ENCODE peak calls at places on chromosome 17, in six cellular contexts. One of them, this sample, is unnamed.

GRCh38 chr17:70464995-70465394 is 295.7 kb downstream of the KCNJ2 start:
- DNase-seq in SJCRH30: no peak
- DNase-seq in fibroblast of pulmonary artery: no peak
- DNase-seq in skeletal muscle cell: no peak
- DNase-seq in NCI-H1694 treated with DMSO at 0.1 percent for 48 hours: no peak
- DNase-seq in fibroblast of the aortic adventitia: no peak
- DNase-seq in this sample: no peak

GRCh38 chr17:12302711-12303110 is 282.0 kb downstream of the MAP2K4 start:
- DNase-seq in skeletal muscle cell: no peak
- DNase-seq in fibroblast of the aortic adventitia: no peak
- DNase-seq in NCI-H1694 treated with DMSO at 0.1 percent for 48 hours: no peak
- DNase-seq in SJCRH30: no peak
- DNase-seq in fibroblast of pulmonary artery: no peak
- DNase-seq in this sample: no peak

GRCh38 chr17:17325228-17325627 is 22.1 kb downstream of the NT5M start:
- DNase-seq in SJCRH30: peak
- DNase-seq in NCI-H1694 treated with DMSO at 0.1 percent for 48 hours: no peak
- DNase-seq in skeletal muscle cell: no peak
- DNase-seq in fibroblast of pulmonary artery: no peak
- DNase-seq in fibroblast of the aortic adventitia: no peak
- DNase-seq in this sample: no peak

GRCh38 chr17:78241277-78242023 is 10.0 kb downstream of the TMEM235 start:
- DNase-seq in NCI-H1694 treated with DMSO at 0.1 percent for 48 hours: peak
- DNase-seq in skeletal muscle cell: no peak
- DNase-seq in fibroblast of the aortic adventitia: peak
- DNase-seq in SJCRH30: peak
- DNase-seq in fibroblast of pulmonary artery: peak
- DNase-seq in this sample: no peak

GRCh38 chr17:48107137-48108055 is at the start of gene SNX11:
- DNase-seq in fibroblast of the aortic adventitia: peak
- DNase-seq in skeletal muscle cell: peak
- DNase-seq in fibroblast of pulmonary artery: peak
- DNase-seq in SJCRH30: peak
- DNase-seq in NCI-H1694 treated with DMSO at 0.1 percent for 48 hours: peak
- DNase-seq in this sample: peak

GRCh38 chr17:72575542-72576233 is 454.9 kb downstream of the SOX9 start:
- DNase-seq in fibroblast of the aortic adventitia: no peak
- DNase-seq in SJCRH30: no peak
- DNase-seq in fibroblast of pulmonary artery: no peak
- DNase-seq in skeletal muscle cell: no peak
- DNase-seq in NCI-H1694 treated with DMSO at 0.1 percent for 48 hours: no peak
- DNase-seq in this sample: no peak

GRCh38 chr17:12046786-12047185 is 26.1 kb downstream of the MAP2K4 start:
- DNase-seq in SJCRH30: no peak
- DNase-seq in skeletal muscle cell: no peak
- DNase-seq in NCI-H1694 treated with DMSO at 0.1 percent for 48 hours: no peak
- DNase-seq in fibroblast of pulmonary artery: no peak
- DNase-seq in fibroblast of the aortic adventitia: no peak
- DNase-seq in this sample: no peak

GRCh38 chr17:6162216-6162615 is 92.0 kb downstream of the WSCD1 start:
- DNase-seq in fibroblast of pulmonary artery: no peak
- DNase-seq in skeletal muscle cell: no peak
- DNase-seq in NCI-H1694 treated with DMSO at 0.1 percent for 48 hours: no peak
- DNase-seq in fibroblast of the aortic adventitia: no peak
- DNase-seq in SJCRH30: peak
- DNase-seq in this sample: no peak

GRCh38 chr17:7098802-7099459 is 15.7 kb downstream of the ASGR2 start:
- DNase-seq in fibroblast of pulmonary artery: no peak
- DNase-seq in SJCRH30: no peak
- DNase-seq in fibroblast of the aortic adventitia: no peak
- DNase-seq in skeletal muscle cell: no peak
- DNase-seq in NCI-H1694 treated with DMSO at 0.1 percent for 48 hours: no peak
- DNase-seq in this sample: no peak

GRCh38 chr17:44354582-44355309 is 8.9 kb downstream of the FAM171A2 start:
- DNase-seq in fibroblast of pulmonary artery: no peak
- DNase-seq in fibroblast of the aortic adventitia: no peak
- DNase-seq in SJCRH30: no peak
- DNase-seq in NCI-H1694 treated with DMSO at 0.1 percent for 48 hours: no peak
- DNase-seq in skeletal muscle cell: no peak
- DNase-seq in this sample: no peak

GRCh38 chr17:36936455-36936934 is 780 bp upstream of the LHX1 start:
- DNase-seq in fibroblast of pulmonary artery: no peak
- DNase-seq in NCI-H1694 treated with DMSO at 0.1 percent for 48 hours: peak
- DNase-seq in fibroblast of the aortic adventitia: no peak
- DNase-seq in skeletal muscle cell: no peak
- DNase-seq in SJCRH30: peak
- DNase-seq in this sample: no peak

This sample was measured in astrocyte of the cerebellum.